ENCODE peak calls at places on chromosomes 16 and 17, in seven cellular contexts. One of them, this sample, is unnamed.
A peak's percentile ranks its signal among the peaks of the same experiment; 100 is the strongest.

GRCh38 chr17:9409026-9409425 is 166.6 kb downstream of the STX8 start:
- DNase-seq in transverse colon: no peak
- DNase-seq in cardiac muscle cell: no peak
- DNase-seq in colonic mucosa: no peak
- DNase-seq in sigmoid colon: no peak
- DNase-seq in OCI-LY7: no peak
- DNase-seq in left lung: no peak
- DNase-seq in this sample: no peak

GRCh38 chr17:19933221-19933620 is 44.4 kb downstream of the AKAP10 start:
- DNase-seq in cardiac muscle cell: no peak
- DNase-seq in OCI-LY7: no peak
- DNase-seq in sigmoid colon: no peak
- DNase-seq in colonic mucosa: no peak
- DNase-seq in transverse colon: no peak
- DNase-seq in left lung: no peak
- DNase-seq in this sample: no peak

GRCh38 chr17:77508047-77508715 is 367.4 kb downstream of the SEC14L1 start:
- DNase-seq in cardiac muscle cell: no peak
- DNase-seq in left lung: no peak
- DNase-seq in colonic mucosa: no peak
- DNase-seq in sigmoid colon: peak; percentile 44
- DNase-seq in OCI-LY7: no peak
- DNase-seq in transverse colon: no peak
- DNase-seq in this sample: no peak

GRCh38 chr16:16821261-16821660 is 442.3 kb downstream of the NPIPA7 start:
- DNase-seq in cardiac muscle cell: no peak
- DNase-seq in transverse colon: no peak
- DNase-seq in sigmoid colon: no peak
- DNase-seq in left lung: no peak
- DNase-seq in OCI-LY7: no peak
- DNase-seq in colonic mucosa: no peak
- DNase-seq in this sample: no peak

GRCh38 chr17:73757324-73757942 is 113.2 kb upstream of the SDK2 start:
- DNase-seq in sigmoid colon: no peak
- DNase-seq in colonic mucosa: no peak
- DNase-seq in transverse colon: no peak
- DNase-seq in left lung: no peak
- DNase-seq in OCI-LY7: no peak
- DNase-seq in cardiac muscle cell: no peak
- DNase-seq in this sample: no peak

GRCh38 chr17:42979511-42980273 is at the start of gene PTGES3L:
- DNase-seq in cardiac muscle cell: peak; percentile 93
- DNase-seq in left lung: peak; percentile 44
- DNase-seq in colonic mucosa: peak; percentile 61
- DNase-seq in transverse colon: peak; percentile 63
- DNase-seq in sigmoid colon: peak; percentile 82
- DNase-seq in OCI-LY7: peak; percentile 55
- DNase-seq in this sample: peak; percentile 73

GRCh38 chr17:68019675-68020450 is 15.7 kb upstream of the KPNA2 start:
- DNase-seq in left lung: peak; percentile 94
- DNase-seq in transverse colon: peak; percentile 98
- DNase-seq in OCI-LY7: peak; percentile 99
- DNase-seq in sigmoid colon: peak; percentile 97
- DNase-seq in colonic mucosa: peak; percentile 98
- DNase-seq in cardiac muscle cell: peak; percentile 95
- DNase-seq in this sample: peak; percentile 99

GRCh38 chr16:54772400-54772799 is 158.3 kb upstream of the IRX5 start:
- DNase-seq in transverse colon: no peak
- DNase-seq in OCI-LY7: no peak
- DNase-seq in colonic mucosa: no peak
- DNase-seq in sigmoid colon: no peak
- DNase-seq in left lung: no peak
- DNase-seq in cardiac muscle cell: no peak
- DNase-seq in this sample: no peak

GRCh38 chr16:86529160-86529559 is 18.8 kb downstream of the FOXF1 start:
- DNase-seq in OCI-LY7: no peak
- DNase-seq in left lung: no peak
- DNase-seq in cardiac muscle cell: no peak
- DNase-seq in transverse colon: no peak
- DNase-seq in sigmoid colon: peak; percentile 36
- DNase-seq in colonic mucosa: no peak
- DNase-seq in this sample: no peak

GRCh38 chr17:15965510-15965909 is 20.6 kb downstream of the ADORA2B start:
- DNase-seq in sigmoid colon: peak; percentile 21
- DNase-seq in OCI-LY7: no peak
- DNase-seq in colonic mucosa: no peak
- DNase-seq in transverse colon: no peak
- DNase-seq in cardiac muscle cell: no peak
- DNase-seq in left lung: no peak
- DNase-seq in this sample: no peak

GRCh38 chr17:10292057-10292931 is 80.5 kb downstream of the MYH13 start:
- DNase-seq in transverse colon: peak; percentile 11
- DNase-seq in left lung: no peak
- DNase-seq in cardiac muscle cell: peak; percentile 22
- DNase-seq in colonic mucosa: no peak
- DNase-seq in OCI-LY7: no peak
- DNase-seq in sigmoid colon: peak; percentile 80
- DNase-seq in this sample: no peak

GRCh38 chr16:15034266-15035162 is 21.4 kb downstream of the NTAN1 start:
- DNase-seq in OCI-LY7: no peak
- DNase-seq in sigmoid colon: peak; percentile 50
- DNase-seq in colonic mucosa: no peak
- DNase-seq in left lung: no peak
- DNase-seq in cardiac muscle cell: no peak
- DNase-seq in transverse colon: no peak
- DNase-seq in this sample: no peak

GRCh38 chr16:87812200-87812656 is 46.4 kb upstream of the KLHDC4 start:
- DNase-seq in sigmoid colon: peak; percentile 46
- DNase-seq in OCI-LY7: no peak
- DNase-seq in colonic mucosa: no peak
- DNase-seq in left lung: no peak
- DNase-seq in transverse colon: no peak
- DNase-seq in cardiac muscle cell: peak; percentile 28
- DNase-seq in this sample: no peak

GRCh38 chr16:28106467-28106866 is 43.0 kb upstream of the GSG1L start:
- DNase-seq in OCI-LY7: no peak
- DNase-seq in colonic mucosa: no peak
- DNase-seq in transverse colon: no peak
- DNase-seq in left lung: peak; percentile 20
- DNase-seq in cardiac muscle cell: no peak
- DNase-seq in sigmoid colon: no peak
- DNase-seq in this sample: no peak

GRCh38 chr16:88634141-88634993 is 4.0 kb upstream of the IL17C start:
- DNase-seq in colonic mucosa: peak; percentile 60
- DNase-seq in OCI-LY7: peak; percentile 76
- DNase-seq in left lung: peak; percentile 62
- DNase-seq in transverse colon: peak; percentile 74
- DNase-seq in sigmoid colon: no peak
- DNase-seq in cardiac muscle cell: no peak
- DNase-seq in this sample: peak; percentile 75

GRCh38 chr16:8493885-8494487 is 96.3 kb downstream of the TMEM114 start:
- DNase-seq in cardiac muscle cell: no peak
- DNase-seq in transverse colon: no peak
- DNase-seq in OCI-LY7: no peak
- DNase-seq in left lung: no peak
- DNase-seq in colonic mucosa: no peak
- DNase-seq in sigmoid colon: no peak
- DNase-seq in this sample: no peak

GRCh38 chr17:65749479-65749878 is 188.0 kb upstream of the AXIN2 start:
- DNase-seq in transverse colon: no peak
- DNase-seq in colonic mucosa: no peak
- DNase-seq in OCI-LY7: no peak
- DNase-seq in sigmoid colon: no peak
- DNase-seq in left lung: no peak
- DNase-seq in cardiac muscle cell: no peak
- DNase-seq in this sample: no peak

GRCh38 chr17:40817103-40817682 is 5.2 kb downstream of the KRT10 start:
- DNase-seq in cardiac muscle cell: no peak
- DNase-seq in OCI-LY7: no peak
- DNase-seq in sigmoid colon: no peak
- DNase-seq in colonic mucosa: no peak
- DNase-seq in left lung: no peak
- DNase-seq in transverse colon: no peak
- DNase-seq in this sample: no peak

GRCh38 chr17:6420173-6420641 is 14.7 kb downstream of the AIPL1 start:
- DNase-seq in OCI-LY7: no peak
- DNase-seq in left lung: no peak
- DNase-seq in sigmoid colon: no peak
- DNase-seq in colonic mucosa: no peak
- DNase-seq in transverse colon: no peak
- DNase-seq in cardiac muscle cell: peak; percentile 25
- DNase-seq in this sample: peak; percentile 14

GRCh38 chr16:67967183-67967955 is 1.1 kb downstream of the SLC12A4 start:
- DNase-seq in sigmoid colon: no peak
- DNase-seq in OCI-LY7: peak; percentile 58
- DNase-seq in left lung: no peak
- DNase-seq in cardiac muscle cell: peak; percentile 34
- DNase-seq in transverse colon: no peak
- DNase-seq in colonic mucosa: no peak
- DNase-seq in this sample: no peak

GRCh38 chr16:67968440-67969285 is at the start of gene SLC12A4:
- DNase-seq in sigmoid colon: peak; percentile 94
- DNase-seq in left lung: peak; percentile 87
- DNase-seq in cardiac muscle cell: peak; percentile 85
- DNase-seq in transverse colon: peak; percentile 85
- DNase-seq in OCI-LY7: peak; percentile 89
- DNase-seq in colonic mucosa: peak; percentile 82
- DNase-seq in this sample: peak; percentile 71

GRCh38 chr16:67965668-67966548 is 2.5 kb downstream of the SLC12A4 start:
- DNase-seq in transverse colon: no peak
- DNase-seq in left lung: no peak
- DNase-seq in cardiac muscle cell: no peak
- DNase-seq in sigmoid colon: no peak
- DNase-seq in OCI-LY7: no peak
- DNase-seq in colonic mucosa: no peak
- DNase-seq in this sample: no peak

GRCh38 chr16:67967956-67968439 is 439 bp downstream of the SLC12A4 start:
- DNase-seq in OCI-LY7: peak; percentile 41
- DNase-seq in cardiac muscle cell: no peak
- DNase-seq in left lung: no peak
- DNase-seq in sigmoid colon: no peak
- DNase-seq in transverse colon: peak; percentile 44
- DNase-seq in colonic mucosa: no peak
- DNase-seq in this sample: peak; percentile 34

GRCh38 chr16:67966549-67967182 is 1.8 kb downstream of the SLC12A4 start:
- DNase-seq in transverse colon: no peak
- DNase-seq in sigmoid colon: no peak
- DNase-seq in left lung: peak; percentile 56
- DNase-seq in cardiac muscle cell: no peak
- DNase-seq in colonic mucosa: no peak
- DNase-seq in OCI-LY7: no peak
- DNase-seq in this sample: no peak
- H3K4me3 ChIP-seq in transverse colon: no peak overlapping the region
- H3K4me3 ChIP-seq in sigmoid colon: peak overlapping the region; percentile 71
- H3K4me3 ChIP-seq in left lung: peak overlapping the region; percentile 92
- H3K4me3 ChIP-seq in cardiac muscle cell: no peak overlapping the region
- H3K4me3 ChIP-seq in colonic mucosa: peak overlapping the region; percentile 83
- H3K4me3 ChIP-seq in OCI-LY7: peak overlapping the region; percentile 86
- H3K4me3 ChIP-seq in this sample: no peak overlapping the region

GRCh38 chr17:57957120-57957850 is 2.1 kb upstream of the CUEDC1 start:
- DNase-seq in OCI-LY7: no peak
- DNase-seq in sigmoid colon: peak; percentile 55
- DNase-seq in cardiac muscle cell: no peak
- DNase-seq in colonic mucosa: peak; percentile 15
- DNase-seq in transverse colon: no peak
- DNase-seq in left lung: no peak
- DNase-seq in this sample: no peak

GRCh38 chr17:57956311-57957119 is 1.3 kb upstream of the CUEDC1 start:
- DNase-seq in left lung: no peak
- DNase-seq in OCI-LY7: peak; percentile 54
- DNase-seq in cardiac muscle cell: no peak
- DNase-seq in colonic mucosa: peak; percentile 21
- DNase-seq in transverse colon: no peak
- DNase-seq in sigmoid colon: peak; percentile 55
- DNase-seq in this sample: no peak

GRCh38 chr17:57953703-57954420 is 1.4 kb downstream of the CUEDC1 start:
- DNase-seq in cardiac muscle cell: no peak
- DNase-seq in OCI-LY7: no peak
- DNase-seq in left lung: peak; percentile 34
- DNase-seq in sigmoid colon: peak; percentile 73
- DNase-seq in colonic mucosa: no peak
- DNase-seq in transverse colon: no peak
- DNase-seq in this sample: no peak

GRCh38 chr17:57953219-57953618 is 2.0 kb downstream of the CUEDC1 start:
- DNase-seq in OCI-LY7: no peak
- DNase-seq in cardiac muscle cell: no peak
- DNase-seq in transverse colon: no peak
- DNase-seq in sigmoid colon: peak; percentile 65
- DNase-seq in colonic mucosa: no peak
- DNase-seq in left lung: no peak
- DNase-seq in this sample: no peak

DNA sequence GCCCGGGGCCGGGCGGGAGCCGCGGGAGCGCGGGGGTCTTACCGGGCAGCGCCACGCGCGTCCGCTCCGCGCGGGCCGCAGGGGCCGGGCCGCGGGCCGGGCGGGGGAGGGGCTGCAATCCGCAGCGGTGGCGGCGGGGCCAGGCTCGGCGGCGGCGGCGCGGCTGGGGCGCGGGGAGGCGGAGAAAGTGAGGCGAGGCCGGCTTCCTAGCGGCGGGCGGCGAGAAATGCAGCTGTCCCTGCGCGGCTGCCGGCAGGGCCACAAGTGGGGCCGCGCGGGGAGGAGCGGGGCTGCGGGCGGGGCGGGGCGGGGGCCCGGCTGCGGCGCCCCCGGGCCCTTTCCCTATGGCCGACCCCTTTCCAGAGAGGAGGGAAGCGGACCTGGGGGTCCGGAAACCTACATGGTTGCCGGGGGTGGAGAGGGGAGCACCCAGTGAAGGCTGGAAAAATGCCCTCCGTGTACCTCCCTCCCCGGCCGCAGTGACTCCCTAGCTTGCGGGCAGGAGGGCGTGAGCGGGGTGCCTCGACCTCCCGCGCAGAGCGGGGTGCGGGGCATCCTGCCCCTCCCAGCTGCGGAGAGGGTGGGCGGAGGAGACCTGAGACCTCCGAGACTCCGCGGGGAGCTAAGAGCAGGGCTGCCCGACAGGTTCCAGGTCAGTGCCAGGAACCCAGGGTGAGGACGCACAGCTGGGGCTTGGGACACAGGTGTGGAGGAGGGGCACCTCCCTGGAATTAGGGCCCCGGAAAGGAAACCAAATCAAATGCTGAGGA is at the start of gene CUEDC1:
- DNase-seq in transverse colon: peak; percentile 82
- DNase-seq in colonic mucosa: peak; percentile 78
- DNase-seq in sigmoid colon: peak; percentile 93
- DNase-seq in cardiac muscle cell: peak; percentile 86
- DNase-seq in OCI-LY7: peak; percentile 46
- DNase-seq in left lung: peak; percentile 83
- DNase-seq in this sample: peak; percentile 82
- TF ChIP-seq CTCF in transverse colon: peak; percentile 34
- TF ChIP-seq CTCF in colonic mucosa: no peak
- TF ChIP-seq CTCF in sigmoid colon: no peak
- TF ChIP-seq CTCF in cardiac muscle cell: no peak
- TF ChIP-seq CTCF in OCI-LY7: peak; percentile 16
- TF ChIP-seq CTCF in left lung: peak; percentile 56
- TF ChIP-seq CTCF in this sample: no peak

GRCh38 chr17:57954421-57955182 is 610 bp downstream of the CUEDC1 start:
- DNase-seq in cardiac muscle cell: peak; percentile 77
- DNase-seq in colonic mucosa: peak; percentile 68
- DNase-seq in left lung: peak; percentile 64
- DNase-seq in sigmoid colon: peak; percentile 93
- DNase-seq in transverse colon: peak; percentile 66
- DNase-seq in OCI-LY7: no peak
- DNase-seq in this sample: peak; percentile 73
- H3K4me1 ChIP-seq in cardiac muscle cell: peaks cover 10% of the 10 kb centered on the region
- H3K4me1 ChIP-seq in colonic mucosa: peaks cover 8% of the 10 kb centered on the region
- H3K4me1 ChIP-seq in left lung: peaks cover 36% of the 10 kb centered on the region
- H3K4me1 ChIP-seq in sigmoid colon: peaks cover 61% of the 10 kb centered on the region
- H3K4me1 ChIP-seq in transverse colon: peaks cover 15% of the 10 kb centered on the region
- H3K4me1 ChIP-seq in OCI-LY7: peaks cover 30% of the 10 kb centered on the region
- H3K4me1 ChIP-seq in this sample: peaks cover 19% of the 10 kb centered on the region

GRCh38 chr16:23131841-23132576 is 17.2 kb downstream of the USP31 start:
- DNase-seq in left lung: no peak
- DNase-seq in transverse colon: no peak
- DNase-seq in colonic mucosa: no peak
- DNase-seq in sigmoid colon: no peak
- DNase-seq in cardiac muscle cell: no peak
- DNase-seq in OCI-LY7: peak; percentile 22
- DNase-seq in this sample: no peak
- H3K4me3 ChIP-seq in left lung: no peak overlapping the region
- H3K4me3 ChIP-seq in transverse colon: no peak overlapping the region
- H3K4me3 ChIP-seq in colonic mucosa: no peak overlapping the region
- H3K4me3 ChIP-seq in sigmoid colon: peak overlapping the region; percentile 30
- H3K4me3 ChIP-seq in cardiac muscle cell: no peak overlapping the region
- H3K4me3 ChIP-seq in OCI-LY7: no peak overlapping the region
- H3K4me3 ChIP-seq in this sample: no peak overlapping the region